ENCODE peak calls at places on chromosomes 3 and 15, in five cellular contexts. One of them, this sample, is unnamed. For H3K4me1, the result is how much of the 10 kb centered on the place peaks cover.

GRCh38 chr3:155302476-155302875 is 9.0 kb upstream of the STRIT1 start:
- DNase-seq in CD8-positive, alpha-beta memory T cell: no peak
- DNase-seq in SK-N-SH: no peak
- DNase-seq in vagina: no peak
- DNase-seq in mucosa of descending colon: no peak
- DNase-seq in this sample: no peak

GRCh38 chr15:43086551-43086950 is 19.3 kb downstream of the UBR1 start:
- DNase-seq in CD8-positive, alpha-beta memory T cell: no peak
- DNase-seq in SK-N-SH: no peak
- DNase-seq in vagina: no peak
- DNase-seq in mucosa of descending colon: no peak
- DNase-seq in this sample: no peak

GRCh38 chr3:18027161-18027939 is 284.9 kb upstream of the TBC1D5 start:
- DNase-seq in CD8-positive, alpha-beta memory T cell: no peak
- DNase-seq in SK-N-SH: no peak
- DNase-seq in vagina: no peak
- DNase-seq in mucosa of descending colon: no peak
- DNase-seq in this sample: no peak

GRCh38 chr3:115336836-115337235 is 189.7 kb upstream of the ZBTB20 start:
- DNase-seq in CD8-positive, alpha-beta memory T cell: no peak
- DNase-seq in SK-N-SH: no peak
- DNase-seq in vagina: no peak
- DNase-seq in mucosa of descending colon: no peak
- DNase-seq in this sample: no peak

GRCh38 chr15:87681054-87681453 is 575.5 kb downstream of the NTRK3 start:
- DNase-seq in CD8-positive, alpha-beta memory T cell: no peak
- DNase-seq in SK-N-SH: no peak
- DNase-seq in vagina: no peak
- DNase-seq in mucosa of descending colon: no peak
- DNase-seq in this sample: peak

GRCh38 chr15:92648190-92648875 is 7.2 kb downstream of the FAM174B start:
- DNase-seq in CD8-positive, alpha-beta memory T cell: no peak
- DNase-seq in SK-N-SH: no peak
- DNase-seq in vagina: peak
- DNase-seq in mucosa of descending colon: peak
- DNase-seq in this sample: no peak

GRCh38 chr3:19881036-19881435 is 53.0 kb downstream of the EFHB start:
- DNase-seq in CD8-positive, alpha-beta memory T cell: no peak
- DNase-seq in SK-N-SH: no peak
- DNase-seq in vagina: no peak
- DNase-seq in mucosa of descending colon: no peak
- DNase-seq in this sample: no peak

GRCh38 chr15:85652457-85652856 is 142.3 kb downstream of the KLHL25 start:
- DNase-seq in CD8-positive, alpha-beta memory T cell: no peak
- DNase-seq in SK-N-SH: peak
- DNase-seq in vagina: no peak
- DNase-seq in mucosa of descending colon: no peak
- DNase-seq in this sample: no peak

GRCh38 chr15:43067717-43068461 is 37.9 kb downstream of the UBR1 start:
- DNase-seq in CD8-positive, alpha-beta memory T cell: no peak
- DNase-seq in SK-N-SH: no peak
- DNase-seq in vagina: no peak
- DNase-seq in mucosa of descending colon: no peak
- DNase-seq in this sample: no peak

GRCh38 chr15:78415284-78415683 is 22.7 kb upstream of the IREB2 start:
- DNase-seq in CD8-positive, alpha-beta memory T cell: no peak
- DNase-seq in SK-N-SH: no peak
- DNase-seq in vagina: no peak
- DNase-seq in mucosa of descending colon: no peak
- DNase-seq in this sample: no peak

GRCh38 chr15:63040509-63040908 is 2.0 kb upstream of the TPM1 start:
- DNase-seq in CD8-positive, alpha-beta memory T cell: no peak
- DNase-seq in SK-N-SH: no peak
- DNase-seq in vagina: no peak
- DNase-seq in mucosa of descending colon: no peak
- DNase-seq in this sample: no peak

GRCh38 chr3:129783470-129783869 is 110.0 kb downstream of the TMCC1 start:
- DNase-seq in CD8-positive, alpha-beta memory T cell: no peak
- DNase-seq in SK-N-SH: no peak
- DNase-seq in vagina: no peak
- DNase-seq in mucosa of descending colon: no peak
- DNase-seq in this sample: no peak

GRCh38 chr3:175879417-175879816 is 1020.3 kb downstream of the NAALADL2 start:
- DNase-seq in CD8-positive, alpha-beta memory T cell: no peak
- DNase-seq in SK-N-SH: no peak
- DNase-seq in vagina: no peak
- DNase-seq in mucosa of descending colon: no peak
- DNase-seq in this sample: no peak

GRCh38 chr15:78925956-78926743 is 18.7 kb downstream of the CTSH start:
- DNase-seq in CD8-positive, alpha-beta memory T cell: no peak
- DNase-seq in SK-N-SH: no peak
- DNase-seq in vagina: no peak
- DNase-seq in mucosa of descending colon: no peak
- DNase-seq in this sample: no peak

GRCh38 chr15:40252438-40253178 is 13.7 kb downstream of the PAK6 start:
- DNase-seq in CD8-positive, alpha-beta memory T cell: peak
- DNase-seq in SK-N-SH: peak
- DNase-seq in vagina: no peak
- DNase-seq in mucosa of descending colon: peak
- DNase-seq in this sample: no peak

GRCh38 chr15:25439456-25439836 is 622 bp upstream of the UBE3A start:
- DNase-seq in CD8-positive, alpha-beta memory T cell: no peak
- DNase-seq in SK-N-SH: no peak
- DNase-seq in vagina: no peak
- DNase-seq in mucosa of descending colon: peak
- DNase-seq in this sample: no peak

GRCh38 chr3:161310649-161311423 is 60.5 kb downstream of the SPTSSB start:
- DNase-seq in CD8-positive, alpha-beta memory T cell: peak
- DNase-seq in SK-N-SH: no peak
- DNase-seq in vagina: no peak
- DNase-seq in mucosa of descending colon: peak
- DNase-seq in this sample: peak

GRCh38 chr3:62159056-62159455 is 214.3 kb downstream of the FEZF2 start:
- DNase-seq in CD8-positive, alpha-beta memory T cell: no peak
- DNase-seq in SK-N-SH: no peak
- DNase-seq in vagina: no peak
- DNase-seq in mucosa of descending colon: no peak
- DNase-seq in this sample: no peak

GRCh38 chr3:165854696-165855095 is 17.5 kb upstream of the BCHE start:
- DNase-seq in CD8-positive, alpha-beta memory T cell: no peak
- DNase-seq in SK-N-SH: peak
- DNase-seq in vagina: no peak
- DNase-seq in mucosa of descending colon: no peak
- DNase-seq in this sample: no peak

GRCh38 chr3:112002458-112002971 is 3.8 kb downstream of the TAGLN3 start:
- DNase-seq in CD8-positive, alpha-beta memory T cell: no peak
- DNase-seq in SK-N-SH: no peak
- DNase-seq in vagina: no peak
- DNase-seq in mucosa of descending colon: no peak
- DNase-seq in this sample: no peak

GRCh38 chr3:188947401-188947982 is 224.3 kb upstream of the TPRG1 start:
- DNase-seq in CD8-positive, alpha-beta memory T cell: no peak
- DNase-seq in SK-N-SH: peak
- DNase-seq in vagina: peak
- DNase-seq in mucosa of descending colon: peak
- DNase-seq in this sample: no peak

GRCh38 chr15:99967841-99968371 is 234.7 kb upstream of the LYSMD4 start:
- DNase-seq in CD8-positive, alpha-beta memory T cell: no peak
- DNase-seq in SK-N-SH: no peak
- DNase-seq in vagina: no peak
- DNase-seq in mucosa of descending colon: no peak
- DNase-seq in this sample: no peak

GRCh38 chr3:68458646-68459045 is 473.7 kb downstream of the TAFA4 start:
- DNase-seq in CD8-positive, alpha-beta memory T cell: no peak
- DNase-seq in SK-N-SH: no peak
- DNase-seq in vagina: no peak
- DNase-seq in mucosa of descending colon: no peak
- DNase-seq in this sample: no peak

GRCh38 chr3:98073486-98073885 is 13.5 kb upstream of the OR5AC2 start:
- DNase-seq in CD8-positive, alpha-beta memory T cell: no peak
- DNase-seq in SK-N-SH: no peak
- DNase-seq in vagina: no peak
- DNase-seq in mucosa of descending colon: no peak
- DNase-seq in this sample: no peak
- H3K4me1 ChIP-seq in CD8-positive, alpha-beta memory T cell: under half
- H3K4me1 ChIP-seq in SK-N-SH: under half
- H3K4me1 ChIP-seq in vagina: under half
- H3K4me1 ChIP-seq in mucosa of descending colon: under half
- H3K4me1 ChIP-seq in this sample: under half

GRCh38 chr3:128082545-128082944 is 30.3 kb downstream of the SEC61A1 start:
- DNase-seq in CD8-positive, alpha-beta memory T cell: no peak
- DNase-seq in SK-N-SH: no peak
- DNase-seq in vagina: no peak
- DNase-seq in mucosa of descending colon: no peak
- DNase-seq in this sample: no peak
- H3K4me1 ChIP-seq in CD8-positive, alpha-beta memory T cell: under half
- H3K4me1 ChIP-seq in SK-N-SH: under half
- H3K4me1 ChIP-seq in vagina: under half
- H3K4me1 ChIP-seq in mucosa of descending colon: under half
- H3K4me1 ChIP-seq in this sample: under half

DNA sequence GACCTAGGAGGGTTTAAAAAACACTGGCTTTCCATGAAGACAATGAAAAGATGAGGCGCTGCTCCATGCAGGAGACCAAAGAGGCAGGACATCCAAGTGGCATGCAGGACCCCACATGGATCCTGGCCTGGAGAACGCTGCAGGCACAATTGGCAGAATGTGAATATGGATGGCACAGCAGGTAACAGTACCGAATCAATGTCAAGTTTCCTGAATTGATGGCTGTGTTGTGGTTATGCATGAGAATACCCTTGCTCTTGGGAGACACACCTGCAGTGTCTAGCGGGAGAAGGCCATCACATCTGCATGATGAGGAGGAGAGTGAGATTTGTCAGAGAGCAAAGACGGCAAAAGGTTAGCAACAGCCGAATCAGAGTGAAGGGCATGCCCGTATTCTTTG is 74.3 kb upstream of the SEC13 start:
- DNase-seq in CD8-positive, alpha-beta memory T cell: no peak
- DNase-seq in SK-N-SH: no peak
- DNase-seq in vagina: no peak
- DNase-seq in mucosa of descending colon: no peak
- DNase-seq in this sample: no peak
- H3K4me1 ChIP-seq in CD8-positive, alpha-beta memory T cell: under half
- H3K4me1 ChIP-seq in SK-N-SH: under half
- H3K4me1 ChIP-seq in vagina: under half
- H3K4me1 ChIP-seq in mucosa of descending colon: under half
- H3K4me1 ChIP-seq in this sample: half or more

GRCh38 chr15:31341036-31341435 is 14.4 kb downstream of the KLF13 start:
- DNase-seq in CD8-positive, alpha-beta memory T cell: no peak
- DNase-seq in SK-N-SH: no peak
- DNase-seq in vagina: no peak
- DNase-seq in mucosa of descending colon: no peak
- DNase-seq in this sample: no peak
- H3K4me1 ChIP-seq in CD8-positive, alpha-beta memory T cell: half or more
- H3K4me1 ChIP-seq in SK-N-SH: half or more
- H3K4me1 ChIP-seq in vagina: half or more
- H3K4me1 ChIP-seq in mucosa of descending colon: half or more
- H3K4me1 ChIP-seq in this sample: half or more